ENCODE peak calls at places on chromosome 19, in six cellular contexts. C is GM06990, P is lower lobe of right lung, E is mammary epithelial cell, S is BJ, I is fibroblast of lung. W is an unnamed sample.

GRCh38 chr19:17196610-17197009 is 18.5 kb upstream of the USE1 start:
- DNase-seq in E (no peak), S (no peak), P (no peak), I (no peak), C (no peak), W (no peak)

GRCh38 chr19:38712161-38712748 is 32.0 kb downstream of the CAPN12 start:
- DNase-seq in C (no peak), I (no peak), S (no peak), E (no peak), P (no peak), W (no peak)

GRCh38 chr19:17311455-17312248 is 2.3 kb downstream of the DDA1 start:
- DNase-seq in P (no peak), I (peak; percentile 72), C (no peak), S (no peak), E (peak; percentile 77), W (no peak)

GRCh38 chr19:10820173-10820572 is 15.8 kb downstream of the TMED1 start:
- DNase-seq in C (no peak), E (no peak), S (no peak), P (no peak), I (no peak), W (no peak)

GRCh38 chr19:38061294-38061693 is 154.3 kb downstream of the SIPA1L3 start:
- DNase-seq in P (no peak), C (no peak), E (peak; percentile 42), S (peak; percentile 54), I (peak; percentile 85), W (no peak)

GRCh38 chr19:16328824-16329482 is 4.3 kb downstream of the KLF2 start:
- DNase-seq in S (no peak), C (no peak), P (peak; percentile 48), I (no peak), E (no peak), W (no peak)

GRCh38 chr19:38059897-38060296 is 152.9 kb downstream of the SIPA1L3 start:
- DNase-seq in S (no peak), P (no peak), I (no peak), C (no peak), E (no peak), W (no peak)

GRCh38 chr19:7953060-7953459 is 9.6 kb upstream of the TIMM44 start:
- DNase-seq in S (no peak), E (peak; percentile 64), P (no peak), I (peak; percentile 41), C (no peak), W (peak; percentile 31)

GRCh38 chr19:49677901-49678674 is 1.0 kb downstream of the PRMT1 start:
- DNase-seq in C (peak; percentile 74), S (no peak), E (peak; percentile 77), P (peak; percentile 79), I (peak; percentile 40), W (peak; percentile 65)

GRCh38 chr19:17266589-17266974 is 661 bp upstream of the BABAM1 start:
- DNase-seq in P (no peak), C (no peak), E (no peak), S (no peak), I (no peak), W (no peak)

GRCh38 chr19:6729573-6730152 is 7.7 kb downstream of the GPR108 start:
- DNase-seq in I (no peak), P (no peak), S (no peak), E (no peak), C (no peak), W (no peak)

GRCh38 chr19:18464646-18465045 is 26.7 kb upstream of the ISYNA1 start:
- DNase-seq in S (no peak), I (peak; percentile 94), E (no peak), C (no peak), P (peak; percentile 75), W (peak; percentile 82)

GRCh38 chr19:38709671-38710415 is 34.4 kb downstream of the CAPN12 start:
- DNase-seq in C (no peak), P (no peak), S (no peak), E (no peak), I (no peak), W (no peak)

GRCh38 chr19:1057185-1057857 is 9.6 kb upstream of the ARHGAP45 start:
- DNase-seq in P (no peak), S (no peak), E (peak; percentile 75), I (peak; percentile 67), C (no peak), W (no peak)

GRCh38 chr19:38737921-38738731 is 6.1 kb downstream of the CAPN12 start:
- DNase-seq in E (peak; percentile 0), C (no peak), S (no peak), I (no peak), P (peak; percentile 35), W (no peak)

GRCh38 chr19:46378268-46378667 is 31.4 kb downstream of the PPP5C start:
- DNase-seq in S (peak; percentile 95), C (no peak), I (peak; percentile 78), P (no peak), E (no peak), W (no peak)

GRCh38 chr19:57263244-57263643 is 17.0 kb upstream of the ZNF460 start:
- DNase-seq in S (no peak), C (no peak), P (no peak), I (no peak), E (no peak), W (no peak)

GRCh38 chr19:8085606-8086464 is 33.3 kb downstream of the CCL25 start:
- DNase-seq in P (peak; percentile 64), S (no peak), C (no peak), E (no peak), I (no peak), W (no peak)

GRCh38 chr19:32865326-32865725 is 4.2 kb downstream of the SLC7A9 start:
- DNase-seq in I (no peak), E (no peak), P (no peak), S (no peak), C (no peak), W (no peak)

GRCh38 chr19:48745208-48745995 is 1.3 kb downstream of the IZUMO1 start:
- DNase-seq in E (peak; percentile 31), P (no peak), I (peak; percentile 56), S (no peak), C (no peak), W (peak; percentile 65)

GRCh38 chr19:58278156-58279041 is at the start of gene ZNF8:
- DNase-seq in S (peak; percentile 87), P (peak; percentile 98), E (peak; percentile 99), I (peak; percentile 98), C (peak; percentile 96), W (peak; percentile 97)

GRCh38 chr19:33459220-33459619 is 62.4 kb downstream of the PEPD start:
- DNase-seq in C (no peak), S (no peak), E (no peak), I (no peak), P (peak; percentile 32), W (no peak)

GRCh38 chr19:38596057-38596981 is 21.4 kb downstream of the MAP4K1 start:
- DNase-seq in S (no peak), E (no peak), I (no peak), P (peak; percentile 79), C (no peak), W (peak; percentile 70)

GRCh38 chr19:42193706-42194105 is 23.8 kb downstream of the DEDD2 start:
- DNase-seq in E (no peak), P (no peak), I (peak; percentile 42), C (no peak), S (no peak), W (no peak)

DNA sequence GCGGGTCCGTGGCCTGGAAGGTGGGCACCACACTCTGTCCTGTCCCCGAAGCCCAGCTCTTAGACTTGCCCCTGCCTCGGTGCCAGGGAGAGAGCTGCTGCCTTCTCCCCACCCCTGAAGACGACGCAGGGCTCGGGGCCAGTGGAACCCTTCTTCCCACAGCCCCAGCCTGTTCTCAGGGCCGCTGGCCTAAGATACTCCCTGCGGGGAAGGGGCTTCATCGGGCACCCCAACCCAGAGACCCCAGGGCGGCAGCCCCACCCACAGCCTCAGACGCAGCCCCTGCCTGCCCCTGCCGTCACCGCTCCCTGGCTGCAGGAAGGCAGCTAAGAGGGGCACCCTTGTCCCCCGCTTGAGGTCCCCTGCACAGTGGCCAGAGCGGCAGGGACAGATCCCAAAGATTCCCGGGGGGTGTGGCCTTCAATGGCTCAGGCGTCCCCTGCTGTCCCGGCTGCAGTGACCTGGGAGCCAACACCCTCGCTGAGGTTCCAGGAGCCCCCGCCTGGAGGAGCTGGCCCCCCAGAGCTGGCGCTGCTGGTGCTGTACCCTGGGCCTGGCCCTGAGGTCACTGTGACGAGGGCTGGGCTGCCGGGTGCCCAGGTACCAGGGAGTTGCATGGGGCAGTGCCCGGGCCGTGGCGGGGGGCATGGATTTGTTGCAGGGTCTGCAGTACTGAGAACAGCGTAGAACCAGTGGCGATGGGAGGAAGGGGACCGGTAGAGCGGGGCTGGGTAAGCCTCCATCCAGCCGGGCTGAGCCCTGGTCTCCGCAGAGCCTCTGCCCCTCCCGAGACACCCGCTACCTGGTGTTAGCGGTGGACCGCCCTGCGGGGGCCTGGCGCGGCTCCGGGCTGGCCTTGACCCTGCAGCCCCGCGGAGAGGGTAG is 999 bp downstream of the AMH start:
- DNase-seq in P (no peak), S (no peak), C (no peak), I (no peak), E (no peak), W (no peak)
- H3K27me3 ChIP-seq in P (peaks cover 53% of the 10 kb centered on the region), S (peaks cover 14% of the 10 kb centered on the region), C (no peaks in the 10 kb centered on the region), I (peaks cover 38% of the 10 kb centered on the region), E (peaks cover 28% of the 10 kb centered on the region), W (no peaks in the 10 kb centered on the region)

DNA sequence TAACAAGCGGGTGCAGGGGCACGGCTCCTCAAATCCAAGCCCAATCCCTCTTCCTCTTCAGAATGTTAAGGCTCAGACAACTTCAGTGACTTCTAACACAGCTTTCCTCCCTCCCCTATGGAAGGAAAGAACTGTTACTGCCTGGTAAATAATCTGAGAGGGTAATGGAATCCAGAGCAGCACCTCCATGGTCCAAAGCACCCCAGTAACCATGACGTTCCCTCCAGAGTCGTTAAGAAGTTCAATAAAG is 969 bp downstream of the AKT2 start:
- DNase-seq in E (no peak), I (no peak), S (no peak), P (no peak), C (no peak), W (no peak)
- H3K27me3 ChIP-seq in E (no peaks in the 10 kb centered on the region), I (no peaks in the 10 kb centered on the region), S (no peaks in the 10 kb centered on the region), P (no peaks in the 10 kb centered on the region), C (no peaks in the 10 kb centered on the region), W (no peaks in the 10 kb centered on the region)

DNA sequence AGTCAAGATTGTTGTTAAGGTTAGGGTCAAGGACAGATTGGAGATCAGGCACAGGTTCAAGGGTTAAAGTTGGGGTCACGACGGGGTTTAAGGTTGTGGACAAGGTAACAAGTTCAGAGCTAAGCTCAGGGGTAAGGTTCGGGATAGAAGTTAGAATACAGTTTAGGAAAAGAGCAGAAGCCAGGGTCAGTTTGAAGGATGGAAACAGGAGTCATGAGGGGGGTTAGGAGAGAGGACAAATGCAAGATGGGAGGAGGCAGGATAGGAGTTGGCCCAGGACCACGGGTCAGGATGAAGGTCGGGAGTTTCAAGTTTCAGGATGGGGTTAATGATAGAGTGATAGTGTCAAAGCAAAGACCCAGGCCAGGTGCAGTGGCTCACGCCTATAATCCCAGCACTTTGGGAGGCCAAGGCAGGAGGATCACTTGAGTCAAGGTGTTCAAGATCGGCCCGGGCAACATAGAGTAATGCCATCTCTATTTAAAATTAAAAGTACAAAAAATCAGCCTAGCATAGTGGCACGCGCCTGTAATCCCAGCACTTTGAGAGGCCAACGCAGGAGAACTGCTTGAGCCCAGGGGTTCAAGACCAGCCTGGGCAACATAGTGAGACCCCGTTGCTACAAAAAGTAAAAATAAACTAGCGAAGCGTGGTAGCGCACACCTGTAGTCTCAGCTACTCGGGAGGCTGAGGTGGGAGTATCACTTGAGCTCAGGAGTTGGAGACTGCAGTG is 7.7 kb downstream of the NPHS1 start:
- DNase-seq in E (no peak), P (no peak), S (no peak), I (no peak), C (no peak), W (peak; percentile 8)
- H3K27me3 ChIP-seq in E (peaks cover 3% of the 10 kb centered on the region), P (peaks cover 62% of the 10 kb centered on the region), S (peaks cover 19% of the 10 kb centered on the region), I (peaks cover 29% of the 10 kb centered on the region), C (peaks cover 3% of the 10 kb centered on the region), W (no peaks in the 10 kb centered on the region)

DNA sequence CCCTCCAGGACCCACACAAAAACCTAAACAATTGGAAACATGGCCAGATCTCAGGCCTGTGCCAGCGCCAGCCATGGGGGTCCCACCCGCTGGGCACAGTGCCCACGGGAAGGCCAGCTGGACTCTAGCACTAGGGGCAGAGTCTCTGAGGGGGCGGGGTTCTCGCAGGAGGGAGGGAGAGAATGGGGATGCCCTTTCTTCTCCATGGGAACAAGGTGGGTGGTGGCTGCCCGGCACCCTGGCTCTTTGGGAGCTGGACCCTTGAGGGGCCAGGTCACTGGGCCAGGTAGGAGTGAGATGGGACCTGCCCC is 8.4 kb downstream of the LYL1 start:
- DNase-seq in E (no peak), I (no peak), S (no peak), P (no peak), C (no peak), W (no peak)
- H3K27me3 ChIP-seq in E (no peaks in the 10 kb centered on the region), I (no peaks in the 10 kb centered on the region), S (no peaks in the 10 kb centered on the region), P (no peaks in the 10 kb centered on the region), C (no peaks in the 10 kb centered on the region), W (no peaks in the 10 kb centered on the region)